ENCODE peak calls at places on chromosomes 12 and 14, in four cellular contexts. P is breast epithelium, A is aorta, F is cardiac fibroblast. T is an unnamed sample.

GRCh38 chr12:53973093-53974042 is at the start of gene HOXC11:
- DNase-seq in P (no peak), F (no peak), A (no peak), T (no peak)

GRCh38 chr12:106908561-106908960 is 47.1 kb upstream of the TMEM263 start:
- DNase-seq in F (no peak), P (no peak), A (no peak), T (no peak)

GRCh38 chr14:27372771-27373170 is 774.9 kb upstream of the NOVA1 start:
- DNase-seq in P (no peak), F (no peak), A (no peak), T (no peak)

GRCh38 chr14:35512765-35513164 is 21.2 kb upstream of the INSM2 start:
- DNase-seq in F (no peak), P (no peak), A (no peak), T (no peak)

GRCh38 chr12:57142121-57142520 is 5.3 kb downstream of the LRP1-AS start:
- DNase-seq in F (no peak), A (peak; percentile 35), P (no peak), T (no peak)

GRCh38 chr12:113448874-113449273 is 22.8 kb downstream of the LHX5 start:
- DNase-seq in A (no peak), F (no peak), P (no peak), T (no peak)

GRCh38 chr14:32073537-32074189 is 3.4 kb upstream of the ARHGAP5 start:
- DNase-seq in A (no peak), P (no peak), F (peak; percentile 90), T (peak; percentile 63)

GRCh38 chr12:78087363-78087675 is 256.6 kb downstream of the NAV3 start:
- DNase-seq in A (no peak), F (peak; percentile 25), P (no peak), T (no peak)

GRCh38 chr12:16606201-16606849 is 363 bp upstream of the LMO3 start:
- DNase-seq in P (no peak), F (peak; percentile 48), A (peak; percentile 57), T (peak; percentile 59)

GRCh38 chr12:57760347-57760982 is 5.6 kb downstream of the MARCHF9 start:
- DNase-seq in F (no peak), A (no peak), P (no peak), T (no peak)

GRCh38 chr14:39114073-39114838 is at the start of gene GEMIN2:
- DNase-seq in F (peak; percentile 96), P (peak; percentile 85), A (peak; percentile 94), T (peak; percentile 94)

GRCh38 chr14:100448376-100448775 is 125.2 kb downstream of the SLC25A47 start:
- DNase-seq in A (no peak), P (no peak), F (no peak), T (peak; percentile 37)

GRCh38 chr12:106358410-106359241 is 1.1 kb downstream of the POLR3B start:
- DNase-seq in P (no peak), A (no peak), F (peak; percentile 81), T (no peak)

GRCh38 chr12:92729773-92730305 is 27.1 kb downstream of the PLEKHG7 start:
- DNase-seq in F (no peak), P (no peak), A (peak; percentile 48), T (no peak)

GRCh38 chr12:70692681-70693288 is 55.6 kb upstream of the PTPRB start:
- DNase-seq in A (no peak), P (no peak), F (peak; percentile 64), T (no peak)

GRCh38 chr14:66082009-66082408 is 404.2 kb upstream of the CCDC196 start:
- DNase-seq in P (no peak), A (no peak), F (no peak), T (no peak)

DNA sequence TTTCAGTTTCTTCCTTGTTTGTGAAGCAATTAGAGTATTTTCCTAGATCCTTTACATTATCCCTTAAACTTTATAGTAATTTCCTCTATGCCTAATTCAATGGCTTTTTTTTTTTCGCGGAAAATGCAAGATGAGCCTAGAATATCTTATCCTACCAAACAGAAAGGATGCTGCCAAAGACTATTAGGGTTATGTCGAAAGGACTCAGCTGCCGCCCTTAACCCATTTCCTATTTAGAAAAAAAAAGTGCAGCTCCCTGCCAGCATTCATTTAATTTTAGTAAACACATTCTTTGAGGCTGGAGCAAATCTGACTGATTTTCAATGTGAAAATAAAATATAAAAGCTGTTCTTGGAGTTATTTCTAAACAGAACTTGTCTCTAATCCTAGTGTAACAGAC is 8.0 kb upstream of the A2M start:
- DNase-seq in A (no peak), P (no peak), F (no peak), T (no peak)
- H3K4me3 ChIP-seq in A (peak overlapping the region; percentile 44), P (peak overlapping the region; percentile 36), F (no peak overlapping the region), T (peak overlapping the region; percentile 27)

GRCh38 chr14:37597538-37598084 is 2.2 kb downstream of the TTC6 start:
- DNase-seq in A (no peak), P (peak; percentile 75), F (no peak), T (no peak)
- H3K4me3 ChIP-seq in A (no peak overlapping the region), P (peak overlapping the region; percentile 35), F (no peak overlapping the region), T (no peak overlapping the region)

GRCh38 chr12:120652671-120653435 is 12.4 kb downstream of the CABP1 start:
- DNase-seq in P (no peak), A (no peak), F (no peak), T (peak; percentile 5)

GRCh38 chr12:120647375-120647755 is 6.9 kb downstream of the CABP1 start:
- DNase-seq in P (no peak), A (no peak), F (peak; percentile 10), T (peak; percentile 10)

GRCh38 chr12:120650249-120650690 is 9.8 kb downstream of the CABP1 start:
- DNase-seq in F (no peak), P (no peak), A (no peak), T (no peak)

GRCh38 chr12:120651821-120652220 is 11.4 kb downstream of the CABP1 start:
- DNase-seq in F (peak; percentile 41), A (no peak), P (no peak), T (no peak)

DNA sequence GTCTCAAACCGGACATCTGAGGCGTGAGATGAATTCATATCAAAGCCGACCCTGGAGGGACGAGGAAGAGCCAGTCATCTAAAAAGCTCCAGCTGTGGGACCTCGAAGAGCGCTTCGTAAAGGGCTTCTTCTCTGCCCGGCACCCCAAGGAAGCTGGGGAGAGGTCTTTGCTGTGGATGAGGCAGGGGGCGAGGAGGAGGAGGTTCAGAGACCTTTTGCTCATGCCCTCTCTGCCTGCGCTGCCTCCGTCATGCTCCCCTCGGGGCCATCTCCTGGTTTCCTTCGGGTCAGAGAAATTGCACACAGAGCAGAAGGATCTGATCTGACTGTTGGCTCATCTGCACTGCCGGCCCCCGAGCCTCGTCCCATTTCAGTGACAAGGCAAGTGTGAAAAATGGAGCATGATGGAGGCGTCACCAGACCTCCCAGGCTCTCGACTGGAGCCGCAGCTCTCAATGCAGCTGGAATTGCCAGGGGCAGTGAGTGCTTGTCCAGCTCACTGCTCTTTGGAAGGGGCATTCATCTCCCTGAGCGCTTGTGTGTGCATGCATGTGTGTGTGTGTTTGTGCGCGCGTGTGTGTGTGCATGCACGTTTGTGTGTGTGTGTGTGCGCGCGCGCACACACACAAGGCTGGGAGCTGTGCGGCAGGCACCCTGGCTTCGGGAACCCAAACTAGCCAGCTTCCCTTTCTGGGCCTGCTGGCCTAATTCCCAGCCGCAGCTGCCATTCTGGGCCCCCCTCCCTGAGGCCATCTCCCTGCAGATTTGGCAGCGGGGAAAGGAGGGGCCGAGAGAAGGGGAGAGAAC is 9.2 kb downstream of the CABP1 start:
- DNase-seq in F (no peak), P (no peak), A (peak; percentile 60), T (peak; percentile 19)
- H3K4me3 ChIP-seq in F (peak overlapping the region; percentile 52), P (peak overlapping the region; percentile 36), A (no peak overlapping the region), T (no peak overlapping the region)

GRCh38 chr12:7076493-7076892 is 15.8 kb downstream of the C1R start:
- DNase-seq in P (no peak), F (no peak), A (no peak), T (no peak)

GRCh38 chr12:7075931-7076330 is 15.4 kb downstream of the C1S start:
- DNase-seq in F (peak; percentile 57), P (no peak), A (no peak), T (no peak)

GRCh38 chr12:7072024-7072423 is 11.5 kb downstream of the C1S start:
- DNase-seq in A (no peak), F (no peak), P (no peak), T (no peak)

GRCh38 chr12:7078163-7078562 is 14.1 kb downstream of the C1R start:
- DNase-seq in A (no peak), F (no peak), P (no peak), T (no peak)

DNA sequence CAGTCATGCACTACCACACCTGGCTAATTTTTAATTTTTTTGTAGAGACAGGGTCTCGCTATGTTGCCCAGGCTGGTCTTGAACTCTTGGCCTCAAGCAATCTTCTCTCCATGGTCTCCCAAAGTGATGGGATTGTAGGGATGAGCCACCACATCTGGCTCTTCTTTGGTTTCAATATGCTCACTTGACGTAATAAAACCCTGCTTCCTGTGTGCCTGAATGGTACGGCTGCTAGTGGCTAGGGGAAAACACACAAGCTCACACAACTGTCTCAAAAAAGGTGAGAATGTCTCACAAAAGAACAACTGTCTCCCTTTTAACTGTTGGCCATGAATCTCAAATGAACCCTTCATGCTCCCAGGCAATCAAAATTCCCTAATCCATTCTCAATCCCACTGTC is 15.0 kb downstream of the C1S start:
- DNase-seq in F (no peak), A (no peak), P (no peak), T (no peak)
- H3K4me3 ChIP-seq in F (no peak overlapping the region), A (no peak overlapping the region), P (no peak overlapping the region), T (no peak overlapping the region)

DNA sequence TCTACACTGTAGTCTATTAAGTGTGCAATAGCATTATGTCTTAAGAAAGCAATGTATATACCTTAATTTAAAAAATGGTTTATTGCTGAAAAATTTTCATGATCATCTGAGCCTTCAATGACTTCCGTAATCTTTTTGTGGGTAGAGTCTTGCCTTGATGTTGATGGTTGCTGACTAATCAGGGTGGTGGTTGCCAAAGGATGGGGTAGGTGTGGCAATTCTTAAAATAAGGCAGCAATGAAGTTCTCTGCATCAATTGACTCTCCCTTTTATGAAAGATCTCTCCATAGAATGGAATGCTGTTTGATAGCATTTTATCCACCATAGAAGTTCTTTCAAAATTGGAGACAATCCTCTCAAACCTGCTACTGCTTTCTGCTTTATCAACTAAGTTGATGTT is 41.1 kb downstream of the BBS10 start:
- DNase-seq in P (no peak), A (no peak), F (no peak), T (no peak)
- H3K4me3 ChIP-seq in P (no peak overlapping the region), A (no peak overlapping the region), F (no peak overlapping the region), T (no peak overlapping the region)

DNA sequence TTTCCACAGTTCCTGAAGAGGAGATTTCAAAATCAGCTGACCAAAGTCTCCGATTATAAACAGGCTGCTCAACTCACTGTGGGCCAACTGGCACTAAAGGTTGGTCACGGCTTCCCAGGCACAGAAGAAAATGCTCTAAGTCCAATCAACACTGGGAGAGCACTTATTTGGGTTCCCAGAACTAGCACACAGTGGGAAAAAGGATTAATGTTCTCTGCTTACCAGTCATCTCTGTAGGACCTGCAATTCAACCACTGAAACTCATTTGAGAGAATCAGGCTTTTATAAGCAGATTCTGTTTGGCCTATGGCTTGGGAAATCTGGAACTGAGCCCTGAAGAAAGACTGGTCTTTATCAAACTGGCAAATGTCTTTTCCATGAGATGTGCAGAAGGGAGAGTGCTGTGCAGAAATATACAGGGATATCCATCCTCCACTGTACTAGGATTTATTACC is 49.4 kb downstream of the ABCC9 start:
- DNase-seq in P (no peak), F (no peak), A (peak; percentile 76), T (peak; percentile 83)
- H3K4me3 ChIP-seq in P (no peak overlapping the region), F (no peak overlapping the region), A (no peak overlapping the region), T (peak overlapping the region; percentile 26)

T was measured in right lobe of liver.